ENCODE peak calls at places on chromosome 15, in five cellular contexts. E is GM23338, R is K562, X is HepG2, Y is H1. P is an unnamed sample.
A peak's percentile ranks its signal among the peaks of the same experiment; 100 is the strongest.

GRCh38 chr15:88749699-88750098 is 53.5 kb upstream of the ACAN start:
- DNase-seq in R (peak; percentile 15), E (peak; percentile 14), Y (no peak), X (no peak), P (no peak)

GRCh38 chr15:35442734-35443133 is 103.2 kb downstream of the DPH6 start:
- DNase-seq in R (no peak), X (no peak), E (no peak), Y (no peak), P (no peak)

GRCh38 chr15:72060687-72061250 is 57.2 kb downstream of the MYO9A start:
- DNase-seq in X (no peak), Y (no peak), R (no peak), E (no peak), P (no peak)

GRCh38 chr15:91824256-91824655 is 29.3 kb upstream of the SLCO3A1 start:
- DNase-seq in R (no peak), E (peak; percentile 10), X (no peak), Y (no peak), P (no peak)

GRCh38 chr15:34952481-34952880 is 17.1 kb downstream of the AQR start:
- DNase-seq in E (no peak), X (no peak), R (no peak), Y (no peak), P (no peak)

GRCh38 chr15:40092416-40093223 is 16.1 kb downstream of the BMF start:
- DNase-seq in X (peak; percentile 84), R (no peak), Y (no peak), E (no peak), P (no peak)

GRCh38 chr15:31228980-31229826 is 97.4 kb upstream of the KLF13 start:
- DNase-seq in X (peak; percentile 58), Y (no peak), R (no peak), E (peak; percentile 29), P (peak; percentile 91)

GRCh38 chr15:40845511-40846284 is 1.9 kb downstream of the SPINT1 start:
- DNase-seq in E (peak; percentile 59), Y (no peak), X (peak; percentile 86), R (no peak), P (no peak)

GRCh38 chr15:85702321-85703230 is 92.1 kb downstream of the KLHL25 start:
- DNase-seq in Y (no peak), E (no peak), X (no peak), R (no peak), P (no peak)

GRCh38 chr15:52503788-52504496 is 24.7 kb downstream of the MYO5A start:
- DNase-seq in X (no peak), Y (no peak), E (no peak), R (no peak), P (peak; percentile 51)

GRCh38 chr15:39787479-39787878 is 4.8 kb upstream of the FSIP1 start:
- DNase-seq in E (peak; percentile 34), R (no peak), Y (no peak), X (peak; percentile 72), P (no peak)

GRCh38 chr15:45155739-45156138 is 25.9 kb downstream of the DUOX1 start:
- DNase-seq in X (no peak), Y (no peak), E (no peak), R (no peak), P (no peak)

GRCh38 chr15:60627544-60627943 is 148.6 kb upstream of the ICE2 start:
- DNase-seq in Y (no peak), E (no peak), R (no peak), X (no peak), P (no peak)

GRCh38 chr15:71252036-71252898 is 137.0 kb downstream of the THSD4 start:
- DNase-seq in R (no peak), X (no peak), Y (no peak), E (no peak), P (no peak)

GRCh38 chr15:30953731-30954378 is 37.6 kb downstream of the MTMR10 start:
- DNase-seq in R (peak; percentile 77), Y (peak; percentile 15), E (no peak), X (no peak), P (no peak)

GRCh38 chr15:81160312-81161214 is 26.5 kb downstream of the CFAP161 start:
- DNase-seq in R (no peak), Y (no peak), X (no peak), E (no peak), P (no peak)

GRCh38 chr15:73934281-73934680 is 8.0 kb downstream of the LOXL1 start:
- DNase-seq in R (no peak), X (no peak), Y (no peak), E (no peak), P (no peak)

GRCh38 chr15:99733268-99734039 is at the start of gene LYSMD4:
- DNase-seq in R (peak; percentile 89), Y (peak; percentile 85), E (peak; percentile 97), X (peak; percentile 89), P (peak; percentile 58)

GRCh38 chr15:77518458-77518857 is 97.8 kb downstream of the HMG20A start:
- DNase-seq in X (no peak), Y (no peak), E (no peak), R (no peak), P (no peak)

GRCh38 chr15:28920781-28921331 is 35.1 kb downstream of the APBA2 start:
- DNase-seq in E (no peak), Y (no peak), R (no peak), X (no peak), P (no peak)

GRCh38 chr15:40756938-40757337 is 1.9 kb upstream of the RMDN3 start:
- DNase-seq in X (no peak), Y (no peak), E (no peak), R (no peak), P (no peak)

GRCh38 chr15:34708422-34708821 is 46.4 kb downstream of the GJD2 start:
- DNase-seq in R (peak; percentile 63), Y (peak; percentile 15), E (peak; percentile 81), X (peak; percentile 28), P (no peak)

GRCh38 chr15:42332331-42332730 is 27.0 kb upstream of the CAPN3 start:
- DNase-seq in X (no peak), E (no peak), R (no peak), Y (no peak), P (no peak)

GRCh38 chr15:48945386-48945785 is 18.3 kb downstream of the SHC4 start:
- DNase-seq in Y (no peak), R (no peak), X (no peak), E (no peak), P (no peak)

GRCh38 chr15:94080416-94080815 is 150.9 kb upstream of the MCTP2 start:
- DNase-seq in R (no peak), X (no peak), E (peak; percentile 59), Y (no peak), P (no peak)

GRCh38 chr15:55526559-55527036 is 18.6 kb upstream of the DNAAF4 start:
- DNase-seq in X (peak; percentile 63), Y (no peak), R (peak; percentile 48), E (peak; percentile 87), P (no peak)

GRCh38 chr15:51286816-51287215 is 51.6 kb downstream of the CYP19A1 start:
- DNase-seq in E (peak; percentile 16), X (peak; percentile 15), R (no peak), Y (no peak), P (no peak)

GRCh38 chr15:44883219-44883900 is 73.1 kb upstream of the TERB2 start:
- DNase-seq in R (no peak), Y (no peak), E (no peak), X (no peak), P (no peak)

GRCh38 chr15:60660290-60661051 is 181.5 kb upstream of the ICE2 start:
- DNase-seq in R (no peak), Y (no peak), X (no peak), E (no peak), P (no peak)

GRCh38 chr15:67103869-67104268 is 38.5 kb downstream of the SMAD3 start:
- DNase-seq in R (no peak), E (no peak), Y (no peak), X (no peak), P (no peak)
- H3K4me2 ChIP-seq in R (no peak overlapping the region), E (no peak overlapping the region), Y (no peak overlapping the region), X (no peak overlapping the region), P (no peak overlapping the region)

GRCh38 chr15:64343222-64343621 is 12.8 kb downstream of the CSNK1G1 start:
- DNase-seq in X (no peak), R (no peak), Y (no peak), E (no peak), P (no peak)
- TF ChIP-seq CREB1 in X (no peak), R (no peak), Y (no peak), E (no peak), P (no peak)

GRCh38 chr15:67400890-67401289 is 120.0 kb upstream of the C15orf61 start:
- DNase-seq in X (no peak), E (no peak), Y (no peak), R (no peak), P (no peak)

GRCh38 chr15:67396109-67396508 is 124.8 kb upstream of the C15orf61 start:
- DNase-seq in Y (no peak), E (no peak), R (no peak), X (no peak), P (no peak)

GRCh38 chr15:67399925-67400324 is 121.0 kb upstream of the C15orf61 start:
- DNase-seq in Y (no peak), R (no peak), X (no peak), E (no peak), P (no peak)

DNA sequence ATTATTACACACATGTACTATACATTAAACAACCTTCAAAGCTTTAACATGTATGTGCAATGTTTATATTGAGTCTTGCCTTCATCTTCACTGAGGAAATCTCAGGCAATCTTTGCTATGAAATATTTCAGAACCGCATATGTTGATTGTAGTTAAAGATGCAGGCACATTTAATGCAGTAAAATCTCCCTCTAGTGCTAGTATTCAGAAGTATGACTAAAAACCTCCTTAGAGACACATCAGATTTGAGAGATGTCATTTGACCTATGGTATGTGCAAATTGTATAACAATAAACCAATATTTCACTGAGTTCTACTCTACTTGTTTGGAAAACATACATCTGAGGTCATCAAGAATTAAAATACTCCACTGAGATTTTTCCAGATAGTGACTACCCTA is 123.8 kb upstream of the C15orf61 start:
- DNase-seq in R (no peak), X (no peak), E (no peak), Y (no peak), P (no peak)
- TF ChIP-seq CTCF in R (no peak), X (no peak), E (no peak), Y (no peak), P (no peak)

DNA sequence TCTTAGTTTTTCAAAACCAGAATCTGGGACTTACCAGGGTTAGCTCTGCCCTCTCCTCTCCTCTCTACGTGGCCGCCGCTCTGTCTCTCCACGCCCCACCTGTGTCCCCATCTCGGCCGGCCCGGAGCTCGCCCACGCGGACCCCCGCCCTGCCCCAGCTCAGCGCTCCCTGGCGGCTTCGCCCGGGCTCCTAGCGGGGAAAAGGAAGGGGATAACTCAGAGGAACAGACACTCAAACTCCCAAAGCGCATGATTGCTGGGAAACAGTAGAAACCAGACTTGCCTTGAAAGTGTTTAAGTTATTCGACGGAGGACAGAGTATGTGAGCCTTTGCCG is 5.4 kb downstream of the ISL2 start:
- DNase-seq in X (no peak), Y (no peak), E (no peak), R (no peak), P (no peak)
- H3K4me2 ChIP-seq in X (no peak overlapping the region), Y (peak overlapping the region; percentile 80), E (peak overlapping the region; percentile 86), R (no peak overlapping the region), P (no peak overlapping the region)

P was measured in GM12878.